ENCODE peak calls at places on chromosomes 16 and 17, in nine cellular contexts. One of them, this sample, is unnamed.
A peak's percentile ranks its signal among the peaks of the same experiment; 100 is the strongest.

GRCh38 chr16:55056585-55057520 is 126.2 kb downstream of the IRX5 start:
- DNase-seq in OCI-LY7: no peak
- DNase-seq in RWPE1: no peak
- DNase-seq in M059J: no peak
- DNase-seq in GM10248: no peak
- DNase-seq in globus pallidus: no peak
- DNase-seq in GM19239: no peak
- DNase-seq in NCI-H1092: peak; percentile 40
- DNase-seq in hippocampal formation: no peak
- DNase-seq in this sample: no peak

GRCh38 chr17:3710951-3711383 is 12.7 kb upstream of the HASPIN start:
- DNase-seq in OCI-LY7: peak; percentile 96
- DNase-seq in RWPE1: peak; percentile 36
- DNase-seq in M059J: peak; percentile 68
- DNase-seq in GM10248: peak; percentile 87
- DNase-seq in globus pallidus: no peak
- DNase-seq in GM19239: peak; percentile 70
- DNase-seq in NCI-H1092: no peak
- DNase-seq in hippocampal formation: no peak
- DNase-seq in this sample: peak; percentile 94

GRCh38 chr17:63961355-63962207 is 11.1 kb downstream of the SCN4A start:
- DNase-seq in OCI-LY7: peak; percentile 94
- DNase-seq in RWPE1: peak; percentile 80
- DNase-seq in M059J: peak; percentile 18
- DNase-seq in GM10248: peak; percentile 74
- DNase-seq in globus pallidus: no peak
- DNase-seq in GM19239: peak; percentile 52
- DNase-seq in NCI-H1092: no peak
- DNase-seq in hippocampal formation: no peak
- DNase-seq in this sample: peak; percentile 90

GRCh38 chr16:57620316-57621231 is 7.9 kb upstream of the ADGRG1 start:
- DNase-seq in OCI-LY7: no peak
- DNase-seq in RWPE1: peak; percentile 61
- DNase-seq in M059J: no peak
- DNase-seq in GM10248: no peak
- DNase-seq in globus pallidus: no peak
- DNase-seq in GM19239: no peak
- DNase-seq in NCI-H1092: no peak
- DNase-seq in hippocampal formation: no peak
- DNase-seq in this sample: no peak

GRCh38 chr17:69809331-69809730 is 265.7 kb upstream of the KCNJ16 start:
- DNase-seq in OCI-LY7: no peak
- DNase-seq in RWPE1: peak; percentile 9
- DNase-seq in M059J: no peak
- DNase-seq in GM10248: no peak
- DNase-seq in globus pallidus: no peak
- DNase-seq in GM19239: no peak
- DNase-seq in NCI-H1092: no peak
- DNase-seq in hippocampal formation: no peak
- DNase-seq in this sample: no peak

GRCh38 chr16:86191663-86192062 is 292.7 kb downstream of the IRF8 start:
- DNase-seq in OCI-LY7: no peak
- DNase-seq in RWPE1: no peak
- DNase-seq in M059J: no peak
- DNase-seq in GM10248: no peak
- DNase-seq in globus pallidus: no peak
- DNase-seq in GM19239: no peak
- DNase-seq in NCI-H1092: no peak
- DNase-seq in hippocampal formation: no peak
- DNase-seq in this sample: no peak

GRCh38 chr17:61485067-61485775 is 33.0 kb downstream of the TBX4 start:
- DNase-seq in OCI-LY7: no peak
- DNase-seq in RWPE1: no peak
- DNase-seq in M059J: peak; percentile 52
- DNase-seq in GM10248: no peak
- DNase-seq in globus pallidus: no peak
- DNase-seq in GM19239: no peak
- DNase-seq in NCI-H1092: no peak
- DNase-seq in hippocampal formation: no peak
- DNase-seq in this sample: no peak

GRCh38 chr17:81044428-81044763 is 9.4 kb downstream of the BAIAP2 start:
- DNase-seq in OCI-LY7: no peak
- DNase-seq in RWPE1: no peak
- DNase-seq in M059J: no peak
- DNase-seq in GM10248: no peak
- DNase-seq in globus pallidus: no peak
- DNase-seq in GM19239: no peak
- DNase-seq in NCI-H1092: no peak
- DNase-seq in hippocampal formation: no peak
- DNase-seq in this sample: no peak

GRCh38 chr16:19375561-19376158 is 42.0 kb upstream of the TMC5 start:
- DNase-seq in OCI-LY7: peak; percentile 78
- DNase-seq in RWPE1: peak; percentile 78
- DNase-seq in M059J: peak; percentile 31
- DNase-seq in GM10248: peak; percentile 70
- DNase-seq in globus pallidus: peak; percentile 33
- DNase-seq in GM19239: peak; percentile 59
- DNase-seq in NCI-H1092: peak; percentile 62
- DNase-seq in hippocampal formation: peak; percentile 24
- DNase-seq in this sample: peak; percentile 78

GRCh38 chr16:35552763-35553162 is 2093.4 kb downstream of the TP53TG3F start:
- DNase-seq in OCI-LY7: no peak
- DNase-seq in RWPE1: no peak
- DNase-seq in M059J: no peak
- DNase-seq in GM10248: no peak
- DNase-seq in globus pallidus: no peak
- DNase-seq in GM19239: no peak
- DNase-seq in NCI-H1092: no peak
- DNase-seq in hippocampal formation: no peak
- DNase-seq in this sample: no peak

GRCh38 chr17:54900457-54901229 is at the start of gene TOM1L1:
- DNase-seq in OCI-LY7: no peak
- DNase-seq in RWPE1: peak; percentile 81
- DNase-seq in M059J: peak; percentile 69
- DNase-seq in GM10248: peak; percentile 24
- DNase-seq in globus pallidus: peak; percentile 12
- DNase-seq in GM19239: peak; percentile 42
- DNase-seq in NCI-H1092: peak; percentile 81
- DNase-seq in hippocampal formation: no peak
- DNase-seq in this sample: no peak

GRCh38 chr17:75706042-75706728 is 15.1 kb upstream of the ITGB4 start:
- DNase-seq in OCI-LY7: no peak
- DNase-seq in RWPE1: no peak
- DNase-seq in M059J: no peak
- DNase-seq in GM10248: no peak
- DNase-seq in globus pallidus: no peak
- DNase-seq in GM19239: no peak
- DNase-seq in NCI-H1092: no peak
- DNase-seq in hippocampal formation: no peak
- DNase-seq in this sample: no peak

GRCh38 chr16:84368327-84368996 is at the start of gene ATP2C2:
- DNase-seq in OCI-LY7: no peak
- DNase-seq in RWPE1: peak; percentile 80
- DNase-seq in M059J: no peak
- DNase-seq in GM10248: no peak
- DNase-seq in globus pallidus: no peak
- DNase-seq in GM19239: no peak
- DNase-seq in NCI-H1092: no peak
- DNase-seq in hippocampal formation: no peak
- DNase-seq in this sample: no peak

GRCh38 chr16:3612510-3613466 is 1.4 kb upstream of the SLX4 start:
- DNase-seq in OCI-LY7: no peak
- DNase-seq in RWPE1: no peak
- DNase-seq in M059J: no peak
- DNase-seq in GM10248: no peak
- DNase-seq in globus pallidus: no peak
- DNase-seq in GM19239: no peak
- DNase-seq in NCI-H1092: no peak
- DNase-seq in hippocampal formation: no peak
- DNase-seq in this sample: no peak

GRCh38 chr16:19744670-19745069 is 26.6 kb downstream of the IQCK start:
- DNase-seq in OCI-LY7: no peak
- DNase-seq in RWPE1: no peak
- DNase-seq in M059J: no peak
- DNase-seq in GM10248: no peak
- DNase-seq in globus pallidus: no peak
- DNase-seq in GM19239: no peak
- DNase-seq in NCI-H1092: no peak
- DNase-seq in hippocampal formation: no peak
- DNase-seq in this sample: no peak

GRCh38 chr17:73895157-73895556 is 250.9 kb upstream of the SDK2 start:
- DNase-seq in OCI-LY7: no peak
- DNase-seq in RWPE1: no peak
- DNase-seq in M059J: no peak
- DNase-seq in GM10248: no peak
- DNase-seq in globus pallidus: no peak
- DNase-seq in GM19239: no peak
- DNase-seq in NCI-H1092: no peak
- DNase-seq in hippocampal formation: no peak
- DNase-seq in this sample: no peak

GRCh38 chr17:29394761-29395160 is 4.6 kb downstream of the TAOK1 start:
- DNase-seq in OCI-LY7: no peak
- DNase-seq in RWPE1: no peak
- DNase-seq in M059J: no peak
- DNase-seq in GM10248: no peak
- DNase-seq in globus pallidus: no peak
- DNase-seq in GM19239: no peak
- DNase-seq in NCI-H1092: no peak
- DNase-seq in hippocampal formation: no peak
- DNase-seq in this sample: no peak

GRCh38 chr16:46884513-46885293 is 541 bp downstream of the GPT2 start:
- DNase-seq in OCI-LY7: peak; percentile 55
- DNase-seq in RWPE1: no peak
- DNase-seq in M059J: peak; percentile 18
- DNase-seq in GM10248: no peak
- DNase-seq in globus pallidus: peak; percentile 77
- DNase-seq in GM19239: no peak
- DNase-seq in NCI-H1092: no peak
- DNase-seq in hippocampal formation: peak; percentile 66
- DNase-seq in this sample: peak; percentile 37

GRCh38 chr17:30278032-30278431 is 13.7 kb downstream of the BLMH start:
- DNase-seq in OCI-LY7: peak; percentile 43
- DNase-seq in RWPE1: no peak
- DNase-seq in M059J: peak; percentile 31
- DNase-seq in GM10248: no peak
- DNase-seq in globus pallidus: peak; percentile 26
- DNase-seq in GM19239: no peak
- DNase-seq in NCI-H1092: no peak
- DNase-seq in hippocampal formation: no peak
- DNase-seq in this sample: peak; percentile 58

GRCh38 chr16:807345-808251 is 7.1 kb upstream of the GNG13 start:
- DNase-seq in OCI-LY7: peak; percentile 84
- DNase-seq in RWPE1: peak; percentile 81
- DNase-seq in M059J: peak; percentile 91
- DNase-seq in GM10248: peak; percentile 99
- DNase-seq in globus pallidus: peak; percentile 86
- DNase-seq in GM19239: peak; percentile 98
- DNase-seq in NCI-H1092: peak; percentile 79
- DNase-seq in hippocampal formation: peak; percentile 74
- DNase-seq in this sample: peak; percentile 85

GRCh38 chr17:69874220-69874670 is 200.8 kb upstream of the KCNJ16 start:
- DNase-seq in OCI-LY7: no peak
- DNase-seq in RWPE1: peak; percentile 48
- DNase-seq in M059J: peak; percentile 97
- DNase-seq in GM10248: no peak
- DNase-seq in globus pallidus: no peak
- DNase-seq in GM19239: no peak
- DNase-seq in NCI-H1092: no peak
- DNase-seq in hippocampal formation: no peak
- DNase-seq in this sample: no peak

GRCh38 chr17:28225271-28225670 is 93.7 kb upstream of the TMEM97 start:
- DNase-seq in OCI-LY7: no peak
- DNase-seq in RWPE1: no peak
- DNase-seq in M059J: no peak
- DNase-seq in GM10248: no peak
- DNase-seq in globus pallidus: no peak
- DNase-seq in GM19239: no peak
- DNase-seq in NCI-H1092: no peak
- DNase-seq in hippocampal formation: no peak
- DNase-seq in this sample: no peak

GRCh38 chr16:75697571-75697970 is 3.7 kb downstream of the DUXB start:
- DNase-seq in OCI-LY7: no peak
- DNase-seq in RWPE1: no peak
- DNase-seq in M059J: no peak
- DNase-seq in GM10248: no peak
- DNase-seq in globus pallidus: no peak
- DNase-seq in GM19239: no peak
- DNase-seq in NCI-H1092: no peak
- DNase-seq in hippocampal formation: no peak
- DNase-seq in this sample: no peak

GRCh38 chr17:59859444-59860025 is 33.2 kb downstream of the TUBD1 start:
- DNase-seq in OCI-LY7: peak; percentile 47
- DNase-seq in RWPE1: no peak
- DNase-seq in M059J: peak; percentile 59
- DNase-seq in GM10248: peak; percentile 24
- DNase-seq in globus pallidus: no peak
- DNase-seq in GM19239: no peak
- DNase-seq in NCI-H1092: no peak
- DNase-seq in hippocampal formation: peak; percentile 58
- DNase-seq in this sample: peak; percentile 74

GRCh38 chr17:47727704-47728036 is 5.4 kb upstream of the TBX21 start:
- DNase-seq in OCI-LY7: no peak
- DNase-seq in RWPE1: no peak
- DNase-seq in M059J: no peak
- DNase-seq in GM10248: no peak
- DNase-seq in globus pallidus: no peak
- DNase-seq in GM19239: no peak
- DNase-seq in NCI-H1092: no peak
- DNase-seq in hippocampal formation: no peak
- DNase-seq in this sample: no peak

GRCh38 chr16:55271945-55272513 is 52.0 kb upstream of the IRX6 start:
- DNase-seq in OCI-LY7: no peak
- DNase-seq in RWPE1: no peak
- DNase-seq in M059J: no peak
- DNase-seq in GM10248: no peak
- DNase-seq in globus pallidus: no peak
- DNase-seq in GM19239: no peak
- DNase-seq in NCI-H1092: no peak
- DNase-seq in hippocampal formation: no peak
- DNase-seq in this sample: no peak

GRCh38 chr16:14586637-14587036 is 43.4 kb downstream of the PARN start:
- DNase-seq in OCI-LY7: no peak
- DNase-seq in RWPE1: no peak
- DNase-seq in M059J: no peak
- DNase-seq in GM10248: no peak
- DNase-seq in globus pallidus: no peak
- DNase-seq in GM19239: no peak
- DNase-seq in NCI-H1092: no peak
- DNase-seq in hippocampal formation: no peak
- DNase-seq in this sample: no peak

GRCh38 chr17:66661411-66661843 is 173.5 kb upstream of the CACNG5 start:
- DNase-seq in OCI-LY7: no peak
- DNase-seq in RWPE1: peak; percentile 73
- DNase-seq in M059J: peak; percentile 92
- DNase-seq in GM10248: peak; percentile 25
- DNase-seq in globus pallidus: no peak
- DNase-seq in GM19239: no peak
- DNase-seq in NCI-H1092: peak; percentile 63
- DNase-seq in hippocampal formation: no peak
- DNase-seq in this sample: no peak

GRCh38 chr17:61833536-61834203 is 29.7 kb downstream of the BRIP1 start:
- DNase-seq in OCI-LY7: no peak
- DNase-seq in RWPE1: peak; percentile 76
- DNase-seq in M059J: peak; percentile 93
- DNase-seq in GM10248: no peak
- DNase-seq in globus pallidus: no peak
- DNase-seq in GM19239: no peak
- DNase-seq in NCI-H1092: no peak
- DNase-seq in hippocampal formation: no peak
- DNase-seq in this sample: no peak

GRCh38 chr17:30380106-30380420 is 1.3 kb downstream of the CPD start:
- DNase-seq in OCI-LY7: peak; percentile 35
- DNase-seq in RWPE1: no peak
- DNase-seq in M059J: peak; percentile 18
- DNase-seq in GM10248: peak; percentile 46
- DNase-seq in globus pallidus: no peak
- DNase-seq in GM19239: no peak
- DNase-seq in NCI-H1092: no peak
- DNase-seq in hippocampal formation: no peak
- DNase-seq in this sample: peak; percentile 77

GRCh38 chr16:75415169-75415908 is 18.0 kb downstream of the CFDP1 start:
- DNase-seq in OCI-LY7: no peak
- DNase-seq in RWPE1: no peak
- DNase-seq in M059J: no peak
- DNase-seq in GM10248: no peak
- DNase-seq in globus pallidus: peak; percentile 29
- DNase-seq in GM19239: no peak
- DNase-seq in NCI-H1092: no peak
- DNase-seq in hippocampal formation: no peak
- DNase-seq in this sample: no peak

This sample was measured in NAMALWA.